ENCODE peak calls at places on chromosome 19, in six cellular contexts. B is psoas muscle, A is left ventricle myocardium inferior, F is cardiac muscle cell, O is AG04450, S is upper lobe of left lung. M is an unnamed sample.
A peak's percentile ranks its signal among the peaks of the same experiment; 100 is the strongest.

GRCh38 chr19:3576696-3577443 is 4.1 kb downstream of the HMG20B start:
- DNase-seq in O (no peak), S (no peak), B (peak; percentile 83), A (peak; percentile 62), F (peak; percentile 75), M (peak; percentile 68)

GRCh38 chr19:32012206-32012605 is 333.2 kb upstream of the ZNF507 start:
- DNase-seq in B (no peak), S (no peak), A (no peak), F (no peak), O (no peak), M (peak; percentile 27)

GRCh38 chr19:38289955-38290354 is 14.1 kb upstream of the C19orf33 start:
- DNase-seq in A (no peak), S (no peak), O (no peak), F (no peak), B (no peak), M (no peak)

GRCh38 chr19:5292843-5293606 is 47.6 kb downstream of the PTPRS start:
- DNase-seq in B (peak; percentile 81), A (peak; percentile 64), F (peak; percentile 88), S (peak; percentile 41), O (peak; percentile 36), M (peak; percentile 70)

GRCh38 chr19:15779756-15780476 is 7.5 kb upstream of the OR10H5 start:
- DNase-seq in B (peak; percentile 80), S (peak; percentile 23), F (no peak), A (peak; percentile 73), O (no peak), M (peak; percentile 19)

GRCh38 chr19:37698216-37698615 is 21.3 kb downstream of the ZNF607 start:
- DNase-seq in S (no peak), B (no peak), F (no peak), A (no peak), O (no peak), M (no peak)

GRCh38 chr19:12628040-12629022 is 17.6 kb downstream of the ZNF791 start:
- DNase-seq in F (no peak), S (no peak), O (no peak), B (no peak), A (no peak), M (no peak)

GRCh38 chr19:16520074-16520973 is 21.9 kb downstream of the CHERP start:
- DNase-seq in A (no peak), S (no peak), B (no peak), O (no peak), F (no peak), M (no peak)

GRCh38 chr19:9054768-9055167 is 32.1 kb upstream of the OR1M1 start:
- DNase-seq in O (no peak), S (no peak), B (no peak), F (no peak), A (no peak), M (no peak)

GRCh38 chr19:24159707-24160106 is 72.7 kb downstream of the ZNF254 start:
- DNase-seq in S (no peak), A (no peak), F (no peak), O (no peak), B (no peak), M (peak; percentile 18)

GRCh38 chr19:12200020-12200419 is 37.1 kb downstream of the ZNF136 start:
- DNase-seq in O (no peak), F (no peak), A (no peak), B (no peak), S (peak; percentile 22), M (peak; percentile 58)

GRCh38 chr19:28889941-28890645 is 322.9 kb downstream of the UQCRFS1 start:
- DNase-seq in F (no peak), O (no peak), S (no peak), B (no peak), A (no peak), M (no peak)

GRCh38 chr19:38554676-38555141 is 63.0 kb downstream of the MAP4K1 start:
- DNase-seq in B (no peak), O (no peak), S (no peak), F (no peak), A (no peak), M (no peak)

GRCh38 chr19:4051175-4052101 is 15.3 kb downstream of the ZBTB7A start:
- DNase-seq in S (peak; percentile 64), F (no peak), O (no peak), A (no peak), B (peak; percentile 80), M (no peak)

GRCh38 chr19:35459414-35460082 is 11.5 kb downstream of the FFAR2 start:
- DNase-seq in S (no peak), A (peak; percentile 46), B (peak; percentile 77), F (no peak), O (no peak), M (peak; percentile 83)

GRCh38 chr19:8403098-8403819 is 9.8 kb upstream of the MARCHF2 start:
- DNase-seq in A (no peak), F (no peak), O (no peak), B (peak; percentile 44), S (no peak), M (no peak)

GRCh38 chr19:38032151-38032550 is 125.1 kb downstream of the SIPA1L3 start:
- DNase-seq in S (no peak), F (no peak), O (no peak), A (no peak), B (no peak), M (no peak)

GRCh38 chr19:57888494-57889231 is at the start of gene ZNF814:
- DNase-seq in O (peak; percentile 47), B (peak; percentile 88), A (peak; percentile 86), F (peak; percentile 94), S (peak; percentile 67), M (peak; percentile 91)

GRCh38 chr19:17796013-17796837 is 1.3 kb downstream of the B3GNT3 start:
- DNase-seq in O (no peak), S (no peak), F (no peak), A (no peak), B (no peak), M (no peak)

GRCh38 chr19:10227215-10227971 is 3.7 kb downstream of the S1PR2 start:
- DNase-seq in B (peak; percentile 73), A (peak; percentile 56), F (no peak), O (no peak), S (no peak), M (peak; percentile 47)

GRCh38 chr19:49214701-49215100 is 57.1 kb downstream of the TRPM4 start:
- DNase-seq in O (no peak), F (no peak), B (no peak), A (no peak), S (no peak), M (no peak)
- TF ChIP-seq CTCF in O (no peak), F (no peak), B (no peak), A (no peak), S (no peak), M (no peak)

GRCh38 chr19:51471527-51471926 is 6.8 kb upstream of the CEACAM18 start:
- DNase-seq in O (no peak), S (no peak), B (no peak), F (no peak), A (no peak), M (no peak)
- H3K27me3 ChIP-seq in O (no peaks in the 10 kb centered on the region), S (no peaks in the 10 kb centered on the region), B (no peaks in the 10 kb centered on the region), F (no peaks in the 10 kb centered on the region), A (peaks cover 71% of the 10 kb centered on the region), M (no peaks in the 10 kb centered on the region)

GRCh38 chr19:36638862-36639510 is 27.7 kb downstream of the ZNF461 start:
- DNase-seq in O (no peak), A (no peak), S (no peak), F (no peak), B (no peak), M (no peak)
- H3K9me3 ChIP-seq in O (peaks cover 54% of the 10 kb centered on the region), A (peaks cover 100% of the 10 kb centered on the region), S (peaks cover 100% of the 10 kb centered on the region), F (peaks cover 33% of the 10 kb centered on the region), B (peaks cover 99% of the 10 kb centered on the region), M (peaks cover 15% of the 10 kb centered on the region)

GRCh38 chr19:1503089-1503924 is 9.5 kb downstream of the ADAMTSL5 start:
- DNase-seq in O (no peak), S (peak; percentile 39), A (no peak), B (peak; percentile 81), F (peak; percentile 64), M (peak; percentile 24)
- TF ChIP-seq CTCF in O (peak; percentile 64), S (peak; percentile 72), A (peak; percentile 81), B (peak; percentile 75), F (peak; percentile 73), M (peak; percentile 45)

GRCh38 chr19:39555883-39556282 is 15.9 kb upstream of the EID2 start:
- DNase-seq in O (no peak), A (no peak), S (no peak), F (no peak), B (no peak), M (no peak)
- H3K27me3 ChIP-seq in O (peaks cover 5% of the 10 kb centered on the region), A (peaks cover 27% of the 10 kb centered on the region), S (no peaks in the 10 kb centered on the region), F (no peaks in the 10 kb centered on the region), B (no peaks in the 10 kb centered on the region), M (no peaks in the 10 kb centered on the region)

DNA sequence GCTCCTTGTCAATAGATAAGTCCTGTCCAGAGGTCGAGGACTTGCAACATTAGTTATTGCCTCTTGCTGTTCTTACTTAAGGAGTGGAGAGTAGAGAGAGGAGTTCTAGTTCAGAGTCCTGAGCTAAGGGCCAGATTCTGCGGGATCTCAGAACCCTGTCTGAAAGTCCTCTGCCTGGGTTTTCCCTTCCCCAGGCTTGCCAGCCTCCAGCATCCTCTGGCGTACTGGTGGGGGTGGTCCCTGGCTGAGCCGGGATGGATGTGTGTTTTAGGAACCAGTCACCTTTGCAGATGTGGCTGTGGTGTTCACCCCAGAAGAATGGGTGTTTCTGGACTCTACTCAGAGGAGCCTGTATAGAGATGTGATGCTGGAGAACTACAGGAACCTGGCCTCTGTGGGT is 26.0 kb downstream of the ZNF333 start:
- DNase-seq in O (no peak), B (no peak), S (no peak), F (no peak), A (no peak), M (no peak)
- H3K9me3 ChIP-seq in O (peaks cover 62% of the 10 kb centered on the region), B (peaks cover 63% of the 10 kb centered on the region), S (peaks cover 76% of the 10 kb centered on the region), F (peaks cover 10% of the 10 kb centered on the region), A (peaks cover 100% of the 10 kb centered on the region), M (peaks cover 13% of the 10 kb centered on the region)

GRCh38 chr19:19347401-19347800 is 26.8 kb downstream of the MAU2 start:
- DNase-seq in A (no peak), B (no peak), F (no peak), S (no peak), O (no peak), M (no peak)
- TF ChIP-seq CTCF in A (no peak), B (no peak), F (no peak), S (no peak), O (no peak), M (no peak)

DNA sequence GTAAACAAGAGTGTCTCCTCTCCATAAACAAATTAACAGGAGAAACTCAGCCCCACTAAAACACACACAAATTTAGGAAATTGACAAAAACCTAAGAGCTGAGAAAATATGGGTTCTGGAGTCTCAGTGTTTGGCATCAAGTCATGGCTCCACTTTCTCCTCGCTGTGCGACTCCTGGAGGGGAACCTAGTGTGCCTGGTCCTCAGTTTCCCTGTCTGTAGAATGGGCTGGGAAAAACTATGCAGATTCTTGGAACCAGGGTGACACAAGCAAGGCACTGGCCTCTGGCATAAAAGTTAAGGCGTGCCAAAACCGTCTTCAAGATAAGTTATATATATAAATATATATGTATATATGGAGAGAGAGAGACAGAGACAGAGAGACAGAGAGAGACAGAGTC is 83.9 kb downstream of the INSR start:
- DNase-seq in B (no peak), F (no peak), A (no peak), O (no peak), S (no peak), M (no peak)
- H3K27me3 ChIP-seq in B (no peaks in the 10 kb centered on the region), F (no peaks in the 10 kb centered on the region), A (no peaks in the 10 kb centered on the region), O (no peaks in the 10 kb centered on the region), S (no peaks in the 10 kb centered on the region), M (no peaks in the 10 kb centered on the region)

M was measured in thyroid gland.